ENCODE peak calls at places on chromosomes 1 and 21, in four cellular contexts. V is A549, S is AG08396, E is iris pigment epithelial cell. L is an unnamed sample.

GRCh38 chr21:31484219-31484618 is 140.2 kb upstream of the TIAM1 start:
- DNase-seq in V (no peak), S (no peak), E (no peak), L (no peak)

GRCh38 chr21:44443891-44444285 is 11.4 kb upstream of the LRRC3 start:
- DNase-seq in V (no peak), S (no peak), E (no peak), L (no peak)

GRCh38 chr1:182624582-182624981 is 20.4 kb upstream of the RGS16 start:
- DNase-seq in V (no peak), S (no peak), E (no peak), L (no peak)

GRCh38 chr1:182122855-182123254 is 61.3 kb upstream of the ZNF648 start:
- DNase-seq in V (no peak), S (no peak), E (no peak), L (no peak)

GRCh38 chr1:15714438-15715136 is 21.5 kb upstream of the SLC25A34 start:
- DNase-seq in V (no peak), S (peak; percentile 83), E (peak; percentile 54), L (no peak)

GRCh38 chr1:4133541-4133940 is 233.5 kb upstream of the C1orf174 start:
- DNase-seq in V (no peak), S (no peak), E (no peak), L (no peak)

GRCh38 chr1:40096977-40097782 is at the start of gene PPT1:
- DNase-seq in V (peak; percentile 72), S (peak; percentile 89), E (peak; percentile 69), L (peak; percentile 87)

GRCh38 chr1:203188686-203189232 is 2.3 kb upstream of the CHI3L1 start:
- DNase-seq in V (no peak), S (no peak), E (no peak), L (no peak)

GRCh38 chr21:36126166-36126565 is 8.7 kb upstream of the CBR3 start:
- DNase-seq in V (no peak), S (no peak), E (no peak), L (no peak)

GRCh38 chr1:37158113-37158749 is 123.9 kb upstream of the GRIK3 start:
- DNase-seq in V (no peak), S (no peak), E (no peak), L (no peak)

GRCh38 chr1:50970508-50970885 is 452 bp downstream of the CDKN2C start:
- DNase-seq in V (no peak), S (no peak), E (no peak), L (no peak)

GRCh38 chr1:89995595-89996397 is 886 bp downstream of the ZNF326 start:
- DNase-seq in V (no peak), S (no peak), E (peak; percentile 50), L (no peak)

GRCh38 chr1:222880586-222880985 is 65.7 kb downstream of the DISP1 start:
- DNase-seq in V (no peak), S (no peak), E (peak; percentile 84), L (no peak)

GRCh38 chr1:19010995-19011696 is 54.7 kb upstream of the IFFO2 start:
- DNase-seq in V (peak; percentile 69), S (peak; percentile 88), E (peak; percentile 99), L (peak; percentile 21)

GRCh38 chr1:17586172-17586963 is 46.9 kb downstream of the ARHGEF10L start:
- DNase-seq in V (no peak), S (peak; percentile 95), E (peak; percentile 86), L (no peak)

GRCh38 chr1:161330346-161330745 is 16.2 kb downstream of the SDHC start:
- DNase-seq in V (no peak), S (no peak), E (no peak), L (no peak)

GRCh38 chr1:7690496-7691182 is 80.5 kb upstream of the VAMP3 start:
- DNase-seq in V (no peak), S (no peak), E (no peak), L (no peak)

GRCh38 chr1:237851209-237851845 is 39.4 kb downstream of the ZP4 start:
- DNase-seq in V (peak; percentile 14), S (no peak), E (peak; percentile 50), L (peak; percentile 73)